ENCODE peak calls at places on chromosomes 5 and 9, in ten cellular contexts. One of them, this sample, is unnamed.

GRCh38 chr9:9142001-9142400 is 1342.4 kb upstream of the DMAC1 start:
- DNase-seq in activated T-cell treated with anti-CD3 and anti-CD28 coated beads for 4 hours: no peak
- DNase-seq in midbrain: no peak
- DNase-seq in activated CD8-positive, alpha-beta memory T cell treated with anti-CD3 and anti-CD28 coated beads for 4 hours: no peak
- DNase-seq in NCI-H510A treated with DMSO at 0.1 percent for 48 hours: peak
- DNase-seq in astrocyte of the spinal cord: no peak
- DNase-seq in GM20000: no peak
- DNase-seq in foreskin fibroblast: no peak
- DNase-seq in Daoy: no peak
- DNase-seq in T-helper 1 cell: no peak
- DNase-seq in this sample: no peak

GRCh38 chr5:100676807-100677631 is 141.8 kb downstream of the FAM174A start:
- DNase-seq in activated T-cell treated with anti-CD3 and anti-CD28 coated beads for 4 hours: no peak
- DNase-seq in midbrain: no peak
- DNase-seq in activated CD8-positive, alpha-beta memory T cell treated with anti-CD3 and anti-CD28 coated beads for 4 hours: no peak
- DNase-seq in NCI-H510A treated with DMSO at 0.1 percent for 48 hours: no peak
- DNase-seq in astrocyte of the spinal cord: peak
- DNase-seq in GM20000: no peak
- DNase-seq in foreskin fibroblast: peak
- DNase-seq in Daoy: no peak
- DNase-seq in T-helper 1 cell: no peak
- DNase-seq in this sample: peak

GRCh38 chr9:81086421-81086820 is 602.9 kb downstream of the TLE1 start:
- DNase-seq in activated T-cell treated with anti-CD3 and anti-CD28 coated beads for 4 hours: no peak
- DNase-seq in midbrain: no peak
- DNase-seq in activated CD8-positive, alpha-beta memory T cell treated with anti-CD3 and anti-CD28 coated beads for 4 hours: no peak
- DNase-seq in NCI-H510A treated with DMSO at 0.1 percent for 48 hours: no peak
- DNase-seq in astrocyte of the spinal cord: no peak
- DNase-seq in GM20000: no peak
- DNase-seq in foreskin fibroblast: no peak
- DNase-seq in Daoy: no peak
- DNase-seq in T-helper 1 cell: no peak
- DNase-seq in this sample: no peak

GRCh38 chr5:135211083-135211790 is 177.2 kb upstream of the PITX1 start:
- DNase-seq in activated T-cell treated with anti-CD3 and anti-CD28 coated beads for 4 hours: no peak
- DNase-seq in midbrain: no peak
- DNase-seq in activated CD8-positive, alpha-beta memory T cell treated with anti-CD3 and anti-CD28 coated beads for 4 hours: no peak
- DNase-seq in NCI-H510A treated with DMSO at 0.1 percent for 48 hours: no peak
- DNase-seq in astrocyte of the spinal cord: no peak
- DNase-seq in GM20000: no peak
- DNase-seq in foreskin fibroblast: peak
- DNase-seq in Daoy: no peak
- DNase-seq in T-helper 1 cell: no peak
- DNase-seq in this sample: no peak

GRCh38 chr5:40791715-40792139 is 6.4 kb downstream of the PRKAA1 start:
- DNase-seq in activated T-cell treated with anti-CD3 and anti-CD28 coated beads for 4 hours: no peak
- DNase-seq in midbrain: no peak
- DNase-seq in activated CD8-positive, alpha-beta memory T cell treated with anti-CD3 and anti-CD28 coated beads for 4 hours: no peak
- DNase-seq in NCI-H510A treated with DMSO at 0.1 percent for 48 hours: no peak
- DNase-seq in astrocyte of the spinal cord: no peak
- DNase-seq in GM20000: no peak
- DNase-seq in foreskin fibroblast: no peak
- DNase-seq in Daoy: no peak
- DNase-seq in T-helper 1 cell: no peak
- DNase-seq in this sample: no peak

GRCh38 chr9:130983283-130983670 is 25.7 kb upstream of the LAMC3 start:
- DNase-seq in activated T-cell treated with anti-CD3 and anti-CD28 coated beads for 4 hours: no peak
- DNase-seq in midbrain: no peak
- DNase-seq in activated CD8-positive, alpha-beta memory T cell treated with anti-CD3 and anti-CD28 coated beads for 4 hours: no peak
- DNase-seq in NCI-H510A treated with DMSO at 0.1 percent for 48 hours: no peak
- DNase-seq in astrocyte of the spinal cord: no peak
- DNase-seq in GM20000: no peak
- DNase-seq in foreskin fibroblast: no peak
- DNase-seq in Daoy: no peak
- DNase-seq in T-helper 1 cell: no peak
- DNase-seq in this sample: no peak

GRCh38 chr9:136354592-136355085 is 8.9 kb downstream of the DNLZ start:
- DNase-seq in activated T-cell treated with anti-CD3 and anti-CD28 coated beads for 4 hours: no peak
- DNase-seq in midbrain: no peak
- DNase-seq in activated CD8-positive, alpha-beta memory T cell treated with anti-CD3 and anti-CD28 coated beads for 4 hours: no peak
- DNase-seq in NCI-H510A treated with DMSO at 0.1 percent for 48 hours: no peak
- DNase-seq in astrocyte of the spinal cord: no peak
- DNase-seq in GM20000: no peak
- DNase-seq in foreskin fibroblast: no peak
- DNase-seq in Daoy: peak
- DNase-seq in T-helper 1 cell: no peak
- DNase-seq in this sample: no peak

GRCh38 chr5:82422751-82423181 is 144.6 kb upstream of the RPS23 start:
- DNase-seq in activated T-cell treated with anti-CD3 and anti-CD28 coated beads for 4 hours: no peak
- DNase-seq in midbrain: no peak
- DNase-seq in activated CD8-positive, alpha-beta memory T cell treated with anti-CD3 and anti-CD28 coated beads for 4 hours: no peak
- DNase-seq in NCI-H510A treated with DMSO at 0.1 percent for 48 hours: no peak
- DNase-seq in astrocyte of the spinal cord: peak
- DNase-seq in GM20000: no peak
- DNase-seq in foreskin fibroblast: no peak
- DNase-seq in Daoy: no peak
- DNase-seq in T-helper 1 cell: no peak
- DNase-seq in this sample: no peak

GRCh38 chr5:142298789-142299188 is 26.0 kb downstream of the SPRY4 start:
- DNase-seq in activated T-cell treated with anti-CD3 and anti-CD28 coated beads for 4 hours: no peak
- DNase-seq in midbrain: no peak
- DNase-seq in activated CD8-positive, alpha-beta memory T cell treated with anti-CD3 and anti-CD28 coated beads for 4 hours: no peak
- DNase-seq in NCI-H510A treated with DMSO at 0.1 percent for 48 hours: no peak
- DNase-seq in astrocyte of the spinal cord: no peak
- DNase-seq in GM20000: no peak
- DNase-seq in foreskin fibroblast: no peak
- DNase-seq in Daoy: no peak
- DNase-seq in T-helper 1 cell: no peak
- DNase-seq in this sample: no peak

GRCh38 chr9:117034862-117035261 is 347.8 kb downstream of the TRIM32 start:
- DNase-seq in activated T-cell treated with anti-CD3 and anti-CD28 coated beads for 4 hours: no peak
- DNase-seq in midbrain: no peak
- DNase-seq in activated CD8-positive, alpha-beta memory T cell treated with anti-CD3 and anti-CD28 coated beads for 4 hours: no peak
- DNase-seq in NCI-H510A treated with DMSO at 0.1 percent for 48 hours: no peak
- DNase-seq in astrocyte of the spinal cord: no peak
- DNase-seq in GM20000: no peak
- DNase-seq in foreskin fibroblast: no peak
- DNase-seq in Daoy: no peak
- DNase-seq in T-helper 1 cell: no peak
- DNase-seq in this sample: peak

GRCh38 chr5:95283761-95284511 is 958 bp downstream of the MCTP1 start:
- DNase-seq in activated T-cell treated with anti-CD3 and anti-CD28 coated beads for 4 hours: no peak
- DNase-seq in midbrain: peak
- DNase-seq in activated CD8-positive, alpha-beta memory T cell treated with anti-CD3 and anti-CD28 coated beads for 4 hours: no peak
- DNase-seq in NCI-H510A treated with DMSO at 0.1 percent for 48 hours: peak
- DNase-seq in astrocyte of the spinal cord: peak
- DNase-seq in GM20000: peak
- DNase-seq in foreskin fibroblast: no peak
- DNase-seq in Daoy: peak
- DNase-seq in T-helper 1 cell: peak
- DNase-seq in this sample: peak

GRCh38 chr5:136364307-136364706 is 1.0 kb downstream of the TRPC7 start:
- DNase-seq in activated T-cell treated with anti-CD3 and anti-CD28 coated beads for 4 hours: no peak
- DNase-seq in midbrain: peak
- DNase-seq in activated CD8-positive, alpha-beta memory T cell treated with anti-CD3 and anti-CD28 coated beads for 4 hours: no peak
- DNase-seq in NCI-H510A treated with DMSO at 0.1 percent for 48 hours: peak
- DNase-seq in astrocyte of the spinal cord: no peak
- DNase-seq in GM20000: no peak
- DNase-seq in foreskin fibroblast: no peak
- DNase-seq in Daoy: peak
- DNase-seq in T-helper 1 cell: no peak
- DNase-seq in this sample: no peak

GRCh38 chr5:151156732-151157402 is 712 bp downstream of the ANXA6 start:
- DNase-seq in activated T-cell treated with anti-CD3 and anti-CD28 coated beads for 4 hours: no peak
- DNase-seq in midbrain: no peak
- DNase-seq in activated CD8-positive, alpha-beta memory T cell treated with anti-CD3 and anti-CD28 coated beads for 4 hours: no peak
- DNase-seq in NCI-H510A treated with DMSO at 0.1 percent for 48 hours: no peak
- DNase-seq in astrocyte of the spinal cord: peak
- DNase-seq in GM20000: peak
- DNase-seq in foreskin fibroblast: no peak
- DNase-seq in Daoy: peak
- DNase-seq in T-helper 1 cell: peak
- DNase-seq in this sample: no peak

GRCh38 chr5:159179556-159180305 is 29.6 kb downstream of the RNF145 start:
- DNase-seq in activated T-cell treated with anti-CD3 and anti-CD28 coated beads for 4 hours: no peak
- DNase-seq in midbrain: no peak
- DNase-seq in activated CD8-positive, alpha-beta memory T cell treated with anti-CD3 and anti-CD28 coated beads for 4 hours: no peak
- DNase-seq in NCI-H510A treated with DMSO at 0.1 percent for 48 hours: no peak
- DNase-seq in astrocyte of the spinal cord: no peak
- DNase-seq in GM20000: no peak
- DNase-seq in foreskin fibroblast: no peak
- DNase-seq in Daoy: no peak
- DNase-seq in T-helper 1 cell: no peak
- DNase-seq in this sample: no peak

GRCh38 chr9:129059796-129060785 is 20.8 kb upstream of the DOLPP1 start:
- DNase-seq in activated T-cell treated with anti-CD3 and anti-CD28 coated beads for 4 hours: no peak
- DNase-seq in midbrain: no peak
- DNase-seq in activated CD8-positive, alpha-beta memory T cell treated with anti-CD3 and anti-CD28 coated beads for 4 hours: no peak
- DNase-seq in NCI-H510A treated with DMSO at 0.1 percent for 48 hours: no peak
- DNase-seq in astrocyte of the spinal cord: no peak
- DNase-seq in GM20000: no peak
- DNase-seq in foreskin fibroblast: no peak
- DNase-seq in Daoy: no peak
- DNase-seq in T-helper 1 cell: no peak
- DNase-seq in this sample: no peak

GRCh38 chr5:144309265-144309664 is 138.6 kb downstream of the KCTD16 start:
- DNase-seq in activated T-cell treated with anti-CD3 and anti-CD28 coated beads for 4 hours: no peak
- DNase-seq in midbrain: no peak
- DNase-seq in activated CD8-positive, alpha-beta memory T cell treated with anti-CD3 and anti-CD28 coated beads for 4 hours: no peak
- DNase-seq in NCI-H510A treated with DMSO at 0.1 percent for 48 hours: no peak
- DNase-seq in astrocyte of the spinal cord: no peak
- DNase-seq in GM20000: no peak
- DNase-seq in foreskin fibroblast: no peak
- DNase-seq in Daoy: no peak
- DNase-seq in T-helper 1 cell: no peak
- DNase-seq in this sample: peak

GRCh38 chr9:129235931-129236331 is 57.9 kb upstream of the IER5L start:
- DNase-seq in activated T-cell treated with anti-CD3 and anti-CD28 coated beads for 4 hours: peak
- DNase-seq in midbrain: no peak
- DNase-seq in activated CD8-positive, alpha-beta memory T cell treated with anti-CD3 and anti-CD28 coated beads for 4 hours: no peak
- DNase-seq in NCI-H510A treated with DMSO at 0.1 percent for 48 hours: peak
- DNase-seq in astrocyte of the spinal cord: no peak
- DNase-seq in GM20000: no peak
- DNase-seq in foreskin fibroblast: no peak
- DNase-seq in Daoy: no peak
- DNase-seq in T-helper 1 cell: peak
- DNase-seq in this sample: no peak

GRCh38 chr5:180813418-180813817 is 10.8 kb upstream of the MGAT1 start:
- DNase-seq in activated T-cell treated with anti-CD3 and anti-CD28 coated beads for 4 hours: no peak
- DNase-seq in midbrain: no peak
- DNase-seq in activated CD8-positive, alpha-beta memory T cell treated with anti-CD3 and anti-CD28 coated beads for 4 hours: no peak
- DNase-seq in NCI-H510A treated with DMSO at 0.1 percent for 48 hours: no peak
- DNase-seq in astrocyte of the spinal cord: no peak
- DNase-seq in GM20000: no peak
- DNase-seq in foreskin fibroblast: no peak
- DNase-seq in Daoy: no peak
- DNase-seq in T-helper 1 cell: no peak
- DNase-seq in this sample: no peak

GRCh38 chr5:150407097-150407720 is 5.5 kb downstream of the CD74 start:
- DNase-seq in activated T-cell treated with anti-CD3 and anti-CD28 coated beads for 4 hours: no peak
- DNase-seq in midbrain: no peak
- DNase-seq in activated CD8-positive, alpha-beta memory T cell treated with anti-CD3 and anti-CD28 coated beads for 4 hours: no peak
- DNase-seq in NCI-H510A treated with DMSO at 0.1 percent for 48 hours: no peak
- DNase-seq in astrocyte of the spinal cord: no peak
- DNase-seq in GM20000: no peak
- DNase-seq in foreskin fibroblast: no peak
- DNase-seq in Daoy: no peak
- DNase-seq in T-helper 1 cell: no peak
- DNase-seq in this sample: no peak

GRCh38 chr5:108101105-108101504 is 280.8 kb downstream of the FBXL17 start:
- DNase-seq in activated T-cell treated with anti-CD3 and anti-CD28 coated beads for 4 hours: no peak
- DNase-seq in midbrain: peak
- DNase-seq in activated CD8-positive, alpha-beta memory T cell treated with anti-CD3 and anti-CD28 coated beads for 4 hours: no peak
- DNase-seq in NCI-H510A treated with DMSO at 0.1 percent for 48 hours: no peak
- DNase-seq in astrocyte of the spinal cord: peak
- DNase-seq in GM20000: no peak
- DNase-seq in foreskin fibroblast: no peak
- DNase-seq in Daoy: no peak
- DNase-seq in T-helper 1 cell: no peak
- DNase-seq in this sample: no peak

GRCh38 chr5:91219803-91220371 is 163.2 kb downstream of the ARRDC3 start:
- DNase-seq in activated T-cell treated with anti-CD3 and anti-CD28 coated beads for 4 hours: peak
- DNase-seq in midbrain: peak
- DNase-seq in activated CD8-positive, alpha-beta memory T cell treated with anti-CD3 and anti-CD28 coated beads for 4 hours: no peak
- DNase-seq in NCI-H510A treated with DMSO at 0.1 percent for 48 hours: no peak
- DNase-seq in astrocyte of the spinal cord: peak
- DNase-seq in GM20000: peak
- DNase-seq in foreskin fibroblast: peak
- DNase-seq in Daoy: peak
- DNase-seq in T-helper 1 cell: peak
- DNase-seq in this sample: no peak

GRCh38 chr9:3337515-3337914 is 188.3 kb downstream of the RFX3 start:
- DNase-seq in activated T-cell treated with anti-CD3 and anti-CD28 coated beads for 4 hours: no peak
- DNase-seq in midbrain: no peak
- DNase-seq in activated CD8-positive, alpha-beta memory T cell treated with anti-CD3 and anti-CD28 coated beads for 4 hours: no peak
- DNase-seq in NCI-H510A treated with DMSO at 0.1 percent for 48 hours: no peak
- DNase-seq in astrocyte of the spinal cord: peak
- DNase-seq in GM20000: no peak
- DNase-seq in foreskin fibroblast: peak
- DNase-seq in Daoy: peak
- DNase-seq in T-helper 1 cell: peak
- DNase-seq in this sample: no peak

GRCh38 chr9:137745541-137745991 is 126.8 kb downstream of the EHMT1 start:
- DNase-seq in activated T-cell treated with anti-CD3 and anti-CD28 coated beads for 4 hours: no peak
- DNase-seq in midbrain: peak
- DNase-seq in activated CD8-positive, alpha-beta memory T cell treated with anti-CD3 and anti-CD28 coated beads for 4 hours: no peak
- DNase-seq in NCI-H510A treated with DMSO at 0.1 percent for 48 hours: peak
- DNase-seq in astrocyte of the spinal cord: peak
- DNase-seq in GM20000: peak
- DNase-seq in foreskin fibroblast: no peak
- DNase-seq in Daoy: no peak
- DNase-seq in T-helper 1 cell: peak
- DNase-seq in this sample: no peak

GRCh38 chr9:70472268-70473249 is 58.1 kb upstream of the KLF9 start:
- DNase-seq in activated T-cell treated with anti-CD3 and anti-CD28 coated beads for 4 hours: no peak
- DNase-seq in midbrain: no peak
- DNase-seq in activated CD8-positive, alpha-beta memory T cell treated with anti-CD3 and anti-CD28 coated beads for 4 hours: no peak
- DNase-seq in NCI-H510A treated with DMSO at 0.1 percent for 48 hours: no peak
- DNase-seq in astrocyte of the spinal cord: no peak
- DNase-seq in GM20000: no peak
- DNase-seq in foreskin fibroblast: no peak
- DNase-seq in Daoy: no peak
- DNase-seq in T-helper 1 cell: no peak
- DNase-seq in this sample: no peak

GRCh38 chr9:76688471-76689238 is 75.6 kb upstream of the PCA3 start:
- DNase-seq in activated T-cell treated with anti-CD3 and anti-CD28 coated beads for 4 hours: no peak
- DNase-seq in midbrain: no peak
- DNase-seq in activated CD8-positive, alpha-beta memory T cell treated with anti-CD3 and anti-CD28 coated beads for 4 hours: no peak
- DNase-seq in NCI-H510A treated with DMSO at 0.1 percent for 48 hours: peak
- DNase-seq in astrocyte of the spinal cord: no peak
- DNase-seq in GM20000: no peak
- DNase-seq in foreskin fibroblast: peak
- DNase-seq in Daoy: no peak
- DNase-seq in T-helper 1 cell: no peak
- DNase-seq in this sample: no peak

GRCh38 chr9:36316629-36317317 is 58.5 kb upstream of the GNE start:
- DNase-seq in activated T-cell treated with anti-CD3 and anti-CD28 coated beads for 4 hours: no peak
- DNase-seq in midbrain: peak
- DNase-seq in activated CD8-positive, alpha-beta memory T cell treated with anti-CD3 and anti-CD28 coated beads for 4 hours: no peak
- DNase-seq in NCI-H510A treated with DMSO at 0.1 percent for 48 hours: no peak
- DNase-seq in astrocyte of the spinal cord: no peak
- DNase-seq in GM20000: no peak
- DNase-seq in foreskin fibroblast: no peak
- DNase-seq in Daoy: no peak
- DNase-seq in T-helper 1 cell: no peak
- DNase-seq in this sample: no peak

GRCh38 chr9:17021379-17021970 is 113.4 kb upstream of the CNTLN start:
- DNase-seq in activated T-cell treated with anti-CD3 and anti-CD28 coated beads for 4 hours: no peak
- DNase-seq in midbrain: no peak
- DNase-seq in activated CD8-positive, alpha-beta memory T cell treated with anti-CD3 and anti-CD28 coated beads for 4 hours: no peak
- DNase-seq in NCI-H510A treated with DMSO at 0.1 percent for 48 hours: no peak
- DNase-seq in astrocyte of the spinal cord: peak
- DNase-seq in GM20000: no peak
- DNase-seq in foreskin fibroblast: no peak
- DNase-seq in Daoy: no peak
- DNase-seq in T-helper 1 cell: no peak
- DNase-seq in this sample: no peak

GRCh38 chr9:129237195-129237611 is 59.1 kb upstream of the IER5L start:
- DNase-seq in activated T-cell treated with anti-CD3 and anti-CD28 coated beads for 4 hours: peak
- DNase-seq in midbrain: no peak
- DNase-seq in activated CD8-positive, alpha-beta memory T cell treated with anti-CD3 and anti-CD28 coated beads for 4 hours: peak
- DNase-seq in NCI-H510A treated with DMSO at 0.1 percent for 48 hours: no peak
- DNase-seq in astrocyte of the spinal cord: peak
- DNase-seq in GM20000: no peak
- DNase-seq in foreskin fibroblast: peak
- DNase-seq in Daoy: no peak
- DNase-seq in T-helper 1 cell: peak
- DNase-seq in this sample: peak

This sample was measured in kidney glomerular epithelial cell.